ENCODE peak calls at places on chromosomes 13 and 19, in five cellular contexts. One of them, this sample, is unnamed. For H3K27me3, the result is how much of the 10 kb centered on the place peaks cover.

GRCh38 chr19:30430206-30430734 is 58.1 kb downstream of the ZNF536 start:
- DNase-seq in colonic mucosa: no peak
- DNase-seq in hepatocyte: no peak
- DNase-seq in left ventricle myocardium inferior: no peak
- DNase-seq in thoracic aorta: no peak
- DNase-seq in this sample: no peak

GRCh38 chr19:6969490-6969889 is 51.7 kb downstream of the MBD3L2B start:
- DNase-seq in thoracic aorta: no peak
- DNase-seq in hepatocyte: no peak
- DNase-seq in colonic mucosa: no peak
- DNase-seq in left ventricle myocardium inferior: no peak
- DNase-seq in this sample: no peak

GRCh38 chr19:13505761-13506549 is at the start of gene CACNA1A:
- DNase-seq in thoracic aorta: no peak
- DNase-seq in hepatocyte: peak
- DNase-seq in colonic mucosa: no peak
- DNase-seq in left ventricle myocardium inferior: no peak
- DNase-seq in this sample: no peak

GRCh38 chr19:7947939-7948338 is 4.5 kb upstream of the TIMM44 start:
- DNase-seq in left ventricle myocardium inferior: no peak
- DNase-seq in hepatocyte: no peak
- DNase-seq in thoracic aorta: no peak
- DNase-seq in colonic mucosa: no peak
- DNase-seq in this sample: no peak

GRCh38 chr19:12828494-12828893 is 5.9 kb downstream of the RTBDN start:
- DNase-seq in left ventricle myocardium inferior: no peak
- DNase-seq in colonic mucosa: peak
- DNase-seq in hepatocyte: peak
- DNase-seq in thoracic aorta: no peak
- DNase-seq in this sample: no peak

GRCh38 chr19:1276620-1277007 is 1.3 kb downstream of the FAM174C start:
- DNase-seq in hepatocyte: no peak
- DNase-seq in thoracic aorta: no peak
- DNase-seq in colonic mucosa: peak
- DNase-seq in left ventricle myocardium inferior: no peak
- DNase-seq in this sample: no peak

GRCh38 chr19:38990949-38991697 is 15.6 kb upstream of the FBXO17 start:
- DNase-seq in hepatocyte: no peak
- DNase-seq in colonic mucosa: no peak
- DNase-seq in thoracic aorta: no peak
- DNase-seq in left ventricle myocardium inferior: no peak
- DNase-seq in this sample: no peak

GRCh38 chr19:35963514-35963913 is 27.3 kb downstream of the LRFN3 start:
- DNase-seq in thoracic aorta: no peak
- DNase-seq in hepatocyte: peak
- DNase-seq in left ventricle myocardium inferior: no peak
- DNase-seq in colonic mucosa: no peak
- DNase-seq in this sample: peak

GRCh38 chr13:94371855-94372254 is 107.6 kb downstream of the DCT start:
- DNase-seq in hepatocyte: no peak
- DNase-seq in thoracic aorta: no peak
- DNase-seq in colonic mucosa: no peak
- DNase-seq in left ventricle myocardium inferior: no peak
- DNase-seq in this sample: no peak

GRCh38 chr13:78121459-78122348 is 203.1 kb upstream of the EDNRB start:
- DNase-seq in thoracic aorta: no peak
- DNase-seq in hepatocyte: peak
- DNase-seq in colonic mucosa: peak
- DNase-seq in left ventricle myocardium inferior: peak
- DNase-seq in this sample: no peak

DNA sequence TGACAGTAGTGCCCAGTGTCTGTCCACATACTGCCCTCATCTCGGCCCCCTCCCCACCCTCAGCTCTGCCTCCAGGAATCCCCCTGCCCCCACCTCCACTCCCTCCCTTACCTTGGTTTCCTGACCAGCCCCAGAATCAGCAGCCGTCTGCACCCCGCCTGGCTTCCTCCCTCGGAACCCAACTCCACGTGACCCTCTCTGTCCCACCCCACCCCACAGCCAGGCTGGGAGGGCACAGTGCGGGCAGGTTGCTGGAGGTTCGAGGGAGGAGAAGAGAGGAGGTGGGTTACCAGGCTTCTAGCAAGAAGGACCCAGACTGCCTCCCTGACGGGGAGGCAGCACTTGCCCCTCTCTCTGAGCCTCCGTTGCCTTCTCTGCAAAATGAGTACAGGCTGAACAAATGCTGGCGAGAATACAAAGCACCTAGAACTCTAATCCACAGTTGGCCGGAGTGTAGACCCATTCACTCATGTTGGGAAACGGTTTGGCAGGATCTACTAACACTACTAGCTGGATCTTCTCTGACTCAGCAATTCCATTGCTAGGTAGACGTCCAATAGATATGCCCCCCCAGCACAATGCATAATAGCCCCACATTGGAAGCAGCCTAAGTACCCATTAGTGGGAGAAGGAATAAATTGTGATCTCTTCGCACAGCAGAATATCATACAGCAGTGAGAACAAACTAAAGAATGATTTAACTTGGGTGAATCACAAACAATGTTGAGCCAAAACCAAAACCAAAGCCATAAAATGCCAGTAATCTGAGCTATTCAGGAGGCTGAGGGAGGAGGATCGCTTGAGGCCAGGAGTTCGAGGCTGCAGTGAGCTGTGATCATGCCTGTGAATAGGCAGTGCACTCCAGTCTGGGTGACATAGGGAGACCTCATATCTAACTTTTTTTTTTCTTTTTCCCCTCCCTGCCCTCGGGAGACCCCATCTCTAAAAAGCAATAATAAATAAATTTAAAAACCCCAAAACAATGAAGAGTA is at the start of gene RASAL3:
- DNase-seq in hepatocyte: no peak
- DNase-seq in thoracic aorta: no peak
- DNase-seq in colonic mucosa: peak
- DNase-seq in left ventricle myocardium inferior: no peak
- DNase-seq in this sample: no peak
- H3K4me3 ChIP-seq in hepatocyte: no peak
- H3K4me3 ChIP-seq in thoracic aorta: peak
- H3K4me3 ChIP-seq in colonic mucosa: peak
- H3K4me3 ChIP-seq in left ventricle myocardium inferior: peak
- H3K4me3 ChIP-seq in this sample: no peak

DNA sequence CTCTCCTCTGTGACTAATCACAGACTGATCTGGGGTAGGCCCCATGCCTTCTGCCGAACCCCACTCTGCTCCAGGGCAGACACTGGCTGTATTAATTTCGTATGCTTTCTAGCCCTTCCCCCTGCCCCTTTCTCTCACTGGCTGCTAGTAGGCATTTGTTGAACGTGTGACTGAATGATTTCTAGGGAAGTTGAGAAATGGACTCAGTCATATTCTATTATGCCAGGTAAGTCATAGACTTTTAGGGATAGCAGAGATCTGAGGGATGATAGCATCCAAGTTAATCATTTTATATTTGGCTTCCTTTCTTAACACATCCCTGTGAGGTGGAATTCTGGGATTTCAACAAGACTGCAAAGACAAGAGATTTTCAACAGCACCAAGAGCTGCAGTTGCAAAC is 166.4 kb downstream of the FGF9 start:
- DNase-seq in colonic mucosa: no peak
- DNase-seq in left ventricle myocardium inferior: no peak
- DNase-seq in thoracic aorta: no peak
- DNase-seq in hepatocyte: no peak
- DNase-seq in this sample: no peak
- H3K27me3 ChIP-seq in colonic mucosa: under half
- H3K27me3 ChIP-seq in left ventricle myocardium inferior: under half
- H3K27me3 ChIP-seq in thoracic aorta: under half
- H3K27me3 ChIP-seq in hepatocyte: under half
- H3K27me3 ChIP-seq in this sample: under half

GRCh38 chr13:80048802-80049201 is 292.1 kb downstream of the SPRY2 start:
- DNase-seq in thoracic aorta: peak
- DNase-seq in hepatocyte: peak
- DNase-seq in colonic mucosa: peak
- DNase-seq in left ventricle myocardium inferior: peak
- DNase-seq in this sample: peak
- H3K27ac ChIP-seq in thoracic aorta: peak
- H3K27ac ChIP-seq in hepatocyte: no peak
- H3K27ac ChIP-seq in colonic mucosa: no peak
- H3K27ac ChIP-seq in left ventricle myocardium inferior: peak
- H3K27ac ChIP-seq in this sample: no peak

GRCh38 chr13:32414580-32414979 is 13.3 kb downstream of the N4BP2L1 start:
- DNase-seq in colonic mucosa: no peak
- DNase-seq in hepatocyte: no peak
- DNase-seq in thoracic aorta: no peak
- DNase-seq in left ventricle myocardium inferior: no peak
- DNase-seq in this sample: no peak
- H3K4me3 ChIP-seq in colonic mucosa: no peak
- H3K4me3 ChIP-seq in hepatocyte: no peak
- H3K4me3 ChIP-seq in thoracic aorta: no peak
- H3K4me3 ChIP-seq in left ventricle myocardium inferior: no peak
- H3K4me3 ChIP-seq in this sample: no peak